ENCODE peak calls at places on chromosomes 1 and 21, in five cellular contexts. V is GM12864, N is cardiac muscle cell, R is HFFc6, Z is pancreas. O is an unnamed sample.

GRCh38 chr1:245380790-245381535 is 226.2 kb downstream of the KIF26B start:
- DNase-seq in V (no peak), N (no peak), R (no peak), Z (no peak), O (no peak)

GRCh38 chr1:47703981-47704596 is 266.2 kb downstream of the FOXD2 start:
- DNase-seq in V (no peak), N (no peak), R (peak; percentile 37), Z (no peak), O (no peak)

GRCh38 chr1:89198500-89199072 is at the start of gene GBP4:
- DNase-seq in V (peak; percentile 42), N (peak; percentile 72), R (no peak), Z (no peak), O (peak; percentile 18)

GRCh38 chr1:209335090-209335692 is 248.3 kb upstream of the CAMK1G start:
- DNase-seq in V (no peak), N (peak; percentile 23), R (peak; percentile 38), Z (peak; percentile 23), O (peak; percentile 49)

GRCh38 chr1:3869751-3870301 is 12.6 kb downstream of the DFFB start:
- DNase-seq in V (no peak), N (peak; percentile 17), R (no peak), Z (no peak), O (no peak)

GRCh38 chr1:112614460-112615065 is 4.4 kb downstream of the ST7L start:
- DNase-seq in V (no peak), N (peak; percentile 74), R (peak; percentile 33), Z (no peak), O (peak; percentile 10)

GRCh38 chr21:44985441-44986401 is 45.9 kb downstream of the SLX9 start:
- DNase-seq in V (no peak), N (no peak), R (no peak), Z (no peak), O (no peak)

GRCh38 chr1:178609015-178609414 is 96.1 kb downstream of the TEX35 start:
- DNase-seq in V (no peak), N (peak; percentile 82), R (peak; percentile 92), Z (no peak), O (no peak)

GRCh38 chr1:229408458-229409037 is 25.3 kb downstream of the ACTA1 start:
- DNase-seq in V (no peak), N (peak; percentile 13), R (peak; percentile 64), Z (no peak), O (no peak)

GRCh38 chr1:92707292-92707691 is 77.6 kb downstream of the EVI5 start:
- DNase-seq in V (no peak), N (no peak), R (no peak), Z (no peak), O (no peak)

GRCh38 chr1:13699936-13700520 is at the start of gene PRDM2:
- DNase-seq in V (no peak), N (peak; percentile 60), R (no peak), Z (peak; percentile 39), O (peak; percentile 42)

GRCh38 chr1:158028956-158029355 is 35.5 kb downstream of the KIRREL1 start:
- DNase-seq in V (no peak), N (peak; percentile 50), R (peak; percentile 68), Z (no peak), O (no peak)

GRCh38 chr1:161098161-161099068 is at the start of gene KLHDC9:
- DNase-seq in V (peak; percentile 87), N (peak; percentile 69), R (peak; percentile 83), Z (peak; percentile 94), O (peak; percentile 92)

GRCh38 chr1:31696246-31696645 is 7.6 kb downstream of the COL16A1 start:
- DNase-seq in V (no peak), N (no peak), R (no peak), Z (peak; percentile 74), O (peak; percentile 89)

GRCh38 chr1:100565533-100565932 is 27.6 kb downstream of the GPR88 start:
- DNase-seq in V (no peak), N (no peak), R (no peak), Z (no peak), O (no peak)

GRCh38 chr1:53376742-53377437 is 49.0 kb upstream of the LRP8 start:
- DNase-seq in V (no peak), N (no peak), R (no peak), Z (no peak), O (no peak)

GRCh38 chr1:43491056-43491455 is 37.3 kb upstream of the HYI start:
- DNase-seq in V (no peak), N (no peak), R (no peak), Z (no peak), O (no peak)

GRCh38 chr1:236069796-236070195 is 4.9 kb upstream of the NID1 start:
- DNase-seq in V (no peak), N (no peak), R (no peak), Z (no peak), O (no peak)

GRCh38 chr21:43193651-43194302 is 25.0 kb downstream of the CRYAA start:
- DNase-seq in V (no peak), N (peak; percentile 90), R (peak; percentile 61), Z (peak; percentile 7), O (peak; percentile 12)

GRCh38 chr1:2052096-2052569 is 1.9 kb downstream of the PRKCZ start:
- DNase-seq in V (no peak), N (no peak), R (no peak), Z (no peak), O (no peak)

GRCh38 chr1:11279630-11280029 is 6.6 kb downstream of the UBIAD1 start:
- DNase-seq in V (no peak), N (no peak), R (no peak), Z (no peak), O (no peak)
- TF ChIP-seq CTCF in V (no peak), N (no peak), R (no peak), Z (no peak), O (no peak)

GRCh38 chr1:24391882-24392603 is 21.5 kb downstream of the STPG1 start:
- DNase-seq in V (no peak), N (peak; percentile 66), R (peak; percentile 43), Z (peak; percentile 59), O (peak; percentile 63)
- TF ChIP-seq CTCF in V (peak; percentile 91), N (peak; percentile 83), R (peak; percentile 85), Z (peak; percentile 44), O (peak; percentile 52)

DNA sequence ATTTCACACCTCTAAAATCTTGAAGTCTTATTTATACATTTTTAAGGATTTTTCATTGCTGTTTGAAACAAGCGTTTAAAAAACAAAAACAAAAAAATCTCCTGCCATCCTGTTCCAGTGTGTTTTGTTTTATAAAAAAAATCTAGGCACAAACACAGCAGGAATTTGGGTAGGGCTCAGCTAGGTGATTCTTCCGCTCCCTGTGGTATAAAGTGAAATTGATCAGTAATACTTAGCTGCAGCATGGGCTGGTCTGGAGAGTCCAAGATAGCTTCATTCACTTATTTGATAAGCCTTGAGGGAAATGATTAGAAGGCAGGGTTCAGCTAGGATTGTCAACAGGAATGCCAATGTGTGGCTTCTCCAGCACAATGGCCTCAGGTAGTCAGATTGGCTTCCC is 25.7 kb downstream of the ATF3 start:
- DNase-seq in V (no peak), N (no peak), R (no peak), Z (no peak), O (no peak)
- TF ChIP-seq CTCF in V (no peak), N (no peak), R (no peak), Z (no peak), O (no peak)

GRCh38 chr1:165893507-165893906 is 66.1 kb downstream of the UCK2 start:
- DNase-seq in V (no peak), N (no peak), R (no peak), Z (no peak), O (no peak)

GRCh38 chr1:165896277-165896676 is 68.9 kb downstream of the UCK2 start:
- DNase-seq in V (no peak), N (peak; percentile 77), R (peak; percentile 92), Z (no peak), O (no peak)

GRCh38 chr1:165892935-165893334 is 65.5 kb downstream of the UCK2 start:
- DNase-seq in V (no peak), N (no peak), R (no peak), Z (no peak), O (no peak)

GRCh38 chr1:165895451-165895871 is 68.0 kb downstream of the UCK2 start:
- DNase-seq in V (no peak), N (peak; percentile 66), R (peak; percentile 38), Z (no peak), O (no peak)

GRCh38 chr1:165894591-165894990 is 67.2 kb downstream of the UCK2 start:
- DNase-seq in V (no peak), N (no peak), R (peak; percentile 41), Z (no peak), O (no peak)
- TF ChIP-seq CTCF in V (no peak), N (no peak), R (peak; percentile 25), Z (no peak), O (no peak)

GRCh38 chr1:19643113-19643512 is 998 bp upstream of the NBL1 start:
- DNase-seq in V (no peak), N (no peak), R (peak; percentile 74), Z (no peak), O (peak; percentile 58)
- TF ChIP-seq CTCF in V (no peak), N (no peak), R (peak; percentile 60), Z (no peak), O (no peak)

DNA sequence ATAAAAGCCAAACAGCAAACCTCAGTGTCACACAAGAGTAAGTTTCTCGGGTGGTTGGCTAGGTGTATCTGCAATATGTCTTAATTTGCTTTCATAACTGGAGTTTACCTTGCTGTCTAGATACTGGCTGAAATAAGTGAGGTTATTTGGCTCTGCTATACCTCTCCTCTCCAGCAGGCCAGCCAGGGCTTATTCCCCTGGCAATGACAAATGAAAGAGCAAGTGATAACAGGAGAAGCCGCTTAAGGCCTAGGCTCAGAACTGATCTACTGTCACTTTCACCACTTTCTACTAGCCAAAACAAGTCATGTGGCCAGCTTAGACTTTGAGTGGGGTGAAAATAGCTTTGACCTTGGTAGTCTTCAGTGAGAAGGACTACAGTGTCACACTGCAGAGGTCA is 4.8 kb upstream of the RPE65 start:
- DNase-seq in V (no peak), N (no peak), R (no peak), Z (no peak), O (no peak)
- TF ChIP-seq CTCF in V (peak; percentile 23), N (peak; percentile 2), R (no peak), Z (no peak), O (no peak)

DNA sequence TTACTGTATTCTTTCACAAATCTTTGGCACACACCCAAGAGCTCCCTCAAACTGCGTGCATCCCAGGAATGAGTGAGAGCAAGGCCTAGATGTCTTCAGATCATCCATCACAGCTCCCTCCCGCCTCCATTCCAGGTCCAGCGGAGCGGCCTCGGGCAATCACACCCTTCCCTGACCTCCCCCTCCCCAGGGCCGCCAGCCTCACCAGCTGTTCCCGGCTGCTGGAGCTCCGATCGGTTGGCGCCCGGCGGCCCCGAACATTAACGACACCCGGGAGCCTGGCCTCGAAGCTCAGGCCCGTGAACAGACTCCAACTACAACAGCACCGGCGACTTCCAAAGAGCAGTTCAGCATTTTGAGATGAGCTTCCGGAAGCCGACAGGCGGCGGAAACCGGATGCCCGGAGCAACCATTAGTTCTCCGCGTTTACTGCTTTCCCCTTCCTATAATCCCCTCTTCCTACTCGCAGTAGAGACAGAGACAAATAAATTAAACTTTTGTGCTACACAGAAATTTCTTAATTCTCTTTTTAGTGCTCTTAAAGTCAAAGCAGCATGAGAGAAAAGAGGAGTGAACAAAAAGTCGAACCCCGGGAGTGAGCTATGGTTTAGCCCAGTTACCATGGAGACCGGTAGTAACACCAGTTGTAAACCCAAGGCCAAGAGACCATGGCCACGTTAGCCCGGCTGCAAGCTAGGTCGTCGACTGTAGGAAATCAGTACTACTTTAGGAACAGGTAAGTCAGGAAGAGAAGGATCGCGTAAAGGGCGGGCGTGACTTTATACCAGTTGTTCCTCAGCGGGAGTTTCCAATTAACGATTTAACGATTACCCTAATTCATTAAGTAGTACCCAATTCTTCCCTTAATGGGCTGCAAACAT is at the start of the genes GPATCH2 and SPATA17:
- DNase-seq in V (peak; percentile 79), N (peak; percentile 94), R (peak; percentile 88), Z (peak; percentile 79), O (peak; percentile 81)
- TF ChIP-seq CTCF in V (peak; percentile 28), N (peak; percentile 25), R (peak; percentile 59), Z (peak; percentile 31), O (peak; percentile 21)

GRCh38 chr1:201375169-201375568 is 2.3 kb downstream of the TNNT2 start:
- DNase-seq in V (no peak), N (no peak), R (no peak), Z (no peak), O (no peak)
- TF ChIP-seq CTCF in V (no peak), N (peak; percentile 18), R (peak; percentile 54), Z (no peak), O (peak; percentile 15)

O was measured in Calu3.